ENCODE peak calls at places on chromosome 19, in four cellular contexts. V is nucleus accumbens, H is hepatic stellate cell, N is aorta. C is an unnamed sample.

GRCh38 chr19:12838182-12838890 is at the start of gene MAST1:
- DNase-seq in V (no peak), H (no peak), N (no peak), C (no peak)

GRCh38 chr19:2729943-2730818 is 9.0 kb upstream of the DIRAS1 start:
- DNase-seq in V (no peak), H (no peak), N (no peak), C (no peak)

GRCh38 chr19:40147338-40147692 is 43.9 kb upstream of the MAP3K10 start:
- DNase-seq in V (no peak), H (no peak), N (no peak), C (no peak)

GRCh38 chr19:12244370-12244769 is 50.3 kb downstream of the ZNF44 start:
- DNase-seq in V (no peak), H (no peak), N (no peak), C (no peak)

GRCh38 chr19:35048911-35049411 is 7.4 kb downstream of the HPN start:
- DNase-seq in V (peak), H (no peak), N (no peak), C (no peak)

GRCh38 chr19:16134510-16134909 is 9.0 kb upstream of the HSH2D start:
- DNase-seq in V (no peak), H (no peak), N (no peak), C (no peak)

GRCh38 chr19:7923295-7924191 is 2.4 kb downstream of the CTXN1 start:
- DNase-seq in V (no peak), H (no peak), N (no peak), C (no peak)

GRCh38 chr19:41945135-41945766 is 13.9 kb downstream of the RABAC1 start:
- DNase-seq in V (no peak), H (no peak), N (no peak), C (no peak)

GRCh38 chr19:12786149-12786870 is 5.0 kb upstream of the JUNB start:
- DNase-seq in V (peak), H (no peak), N (peak), C (peak)

GRCh38 chr19:50244695-50245094 is 41.3 kb downstream of the MYH14 start:
- DNase-seq in V (no peak), H (no peak), N (no peak), C (no peak)

GRCh38 chr19:37519890-37520289 is 13.2 kb downstream of the ZNF793 start:
- DNase-seq in V (no peak), H (peak), N (no peak), C (peak)

GRCh38 chr19:46081928-46082727 is 41.3 kb upstream of the IGFL4 start:
- DNase-seq in V (no peak), H (peak), N (no peak), C (peak)

GRCh38 chr19:17332677-17333581 is 1.7 kb downstream of the ANO8 start:
- DNase-seq in V (no peak), H (no peak), N (peak), C (peak)

GRCh38 chr19:50850738-50851137 is 4.0 kb upstream of the KLK3 start:
- DNase-seq in V (no peak), H (no peak), N (no peak), C (no peak)

GRCh38 chr19:16969127-16969526 is 57.5 kb downstream of the CPAMD8 start:
- DNase-seq in V (no peak), H (no peak), N (no peak), C (peak)